ENCODE peak calls at places on chromosome 21, in eight cellular contexts. A is ovary; W is AG04449; V is activated naive CD4-positive, alpha-beta T cell treated with anti-CD3 and anti-CD28 coated beads for 36 hours; H is iris pigment epithelial cell; N is H7; L is stimulated activated CD8-positive, alpha-beta memory T cell treated with anti-CD3 and anti-CD28 coated beads, Interleukin-15, amount 100 ng/mL, for 24 hours; J is activated CD8-positive, alpha-beta memory T cell treated with anti-CD3 and anti-CD28 coated beads for 24 hours. F is an unnamed sample.

GRCh38 chr21:37060296-37060695 is 12.6 kb downstream of the PIGP start:
- DNase-seq in J (no peak), L (no peak), V (peak), A (no peak), W (peak), N (peak), H (peak), F (peak)

GRCh38 chr21:45223236-45223992 is 64.3 kb downstream of the POFUT2 start:
- DNase-seq in L (no peak), J (no peak), N (peak), V (no peak), H (no peak), W (no peak), A (no peak), F (no peak)

GRCh38 chr21:24375201-24375600 is 1232.1 kb downstream of the MRPL39 start:
- DNase-seq in V (peak), H (no peak), N (no peak), W (no peak), L (no peak), A (no peak), J (no peak), F (peak)

GRCh38 chr21:45537111-45537745 is 5.0 kb downstream of the SLC19A1 start:
- DNase-seq in W (no peak), H (no peak), N (no peak), L (no peak), J (peak), V (no peak), A (peak), F (no peak)

GRCh38 chr21:28196981-28197380 is 795.7 kb downstream of the LTN1 start:
- DNase-seq in J (no peak), W (no peak), H (no peak), A (no peak), N (no peak), L (no peak), V (no peak), F (no peak)

GRCh38 chr21:29701676-29702075 is 238.1 kb downstream of the GRIK1 start:
- DNase-seq in W (no peak), N (no peak), H (no peak), V (no peak), A (no peak), J (no peak), L (no peak), F (no peak)

GRCh38 chr21:10418649-10419048 is 102.7 kb upstream of the TPTE start:
- DNase-seq in J (no peak), A (no peak), N (peak), V (no peak), H (no peak), L (no peak), W (no peak), F (no peak)

GRCh38 chr21:10272216-10272615 is 249.2 kb upstream of the TPTE start:
- DNase-seq in L (no peak), H (no peak), W (no peak), V (no peak), J (no peak), A (no peak), N (no peak), F (peak)

GRCh38 chr21:33433425-33434114 is 30.4 kb downstream of the IFNGR2 start:
- DNase-seq in V (no peak), W (no peak), N (no peak), J (no peak), A (no peak), L (no peak), H (no peak), F (no peak)

GRCh38 chr21:32413697-32414578 is 1.4 kb downstream of the EVA1C start:
- DNase-seq in N (peak), J (peak), V (no peak), H (peak), A (peak), W (no peak), L (no peak), F (no peak)

GRCh38 chr21:40386981-40387380 is 460.0 kb downstream of the DSCAM start:
- DNase-seq in J (no peak), W (no peak), H (no peak), N (no peak), A (no peak), V (no peak), L (no peak), F (no peak)

GRCh38 chr21:43940672-43941071 is 71.4 kb upstream of the TRAPPC10 start:
- DNase-seq in A (no peak), V (no peak), N (no peak), L (no peak), J (no peak), H (no peak), W (no peak), F (no peak)

GRCh38 chr21:15894596-15894995 is 164.8 kb downstream of the USP25 start:
- DNase-seq in A (no peak), L (no peak), W (no peak), V (no peak), N (no peak), H (peak), J (no peak), F (no peak)

GRCh38 chr21:38787461-38788274 is 18.1 kb upstream of the ETS2 start:
- DNase-seq in N (peak), L (no peak), A (no peak), W (no peak), J (no peak), V (no peak), H (peak), F (peak)

GRCh38 chr21:31110430-31110829 is 72.2 kb upstream of the KRTAP19-8 start:
- DNase-seq in A (no peak), J (no peak), W (no peak), L (no peak), N (no peak), V (no peak), H (no peak), F (no peak)

F was measured in HT1080.